ENCODE peak calls at places on chromosomes 2 and 18, in four cellular contexts. C is Peyer's patch; K is CD4-positive, CD25-positive, alpha-beta regulatory T cell; L is IMR-90. X is an unnamed sample. For H3K36me3 and H3K4me1, the result is how much of the 10 kb centered on the place peaks cover.

GRCh38 chr2:119647440-119648169 is 31.4 kb upstream of the TMEM177 start:
- DNase-seq in K (no peak), L (peak), C (peak), X (peak)

GRCh38 chr2:56015631-56016251 is 92.2 kb upstream of the EFEMP1 start:
- DNase-seq in L (no peak), K (no peak), C (no peak), X (no peak)

GRCh38 chr2:230564805-230565779 is 147.6 kb upstream of the CAB39 start:
- DNase-seq in K (no peak), L (peak), C (no peak), X (no peak)

GRCh38 chr18:76610933-76611749 is 116.1 kb upstream of the ZNF516 start:
- DNase-seq in C (no peak), K (no peak), L (peak), X (no peak)

GRCh38 chr2:26720322-26721166 is 28.0 kb downstream of the KCNK3 start:
- DNase-seq in K (no peak), L (peak), C (peak), X (peak)

GRCh38 chr2:207054521-207054920 is 111.2 kb downstream of the KLF7 start:
- DNase-seq in C (no peak), L (peak), K (no peak), X (no peak)

GRCh38 chr18:77197073-77197472 is 52.6 kb upstream of the GALR1 start:
- DNase-seq in L (no peak), K (no peak), C (no peak), X (no peak)

GRCh38 chr18:76376668-76377358 is 118.2 kb downstream of the ZNF516 start:
- DNase-seq in L (no peak), K (no peak), C (peak), X (no peak)

GRCh38 chr2:223952280-223952968 is 4.8 kb upstream of the MRPL44 start:
- DNase-seq in L (no peak), C (no peak), K (no peak), X (no peak)

GRCh38 chr2:54983345-54984235 is 66.7 kb downstream of the RTN4 start:
- DNase-seq in L (no peak), C (no peak), K (no peak), X (peak)

GRCh38 chr2:176164184-176164802 is 7.2 kb downstream of the HOXD3 start:
- DNase-seq in L (no peak), C (no peak), K (no peak), X (no peak)

GRCh38 chr18:2686349-2686968 is 30.9 kb downstream of the SMCHD1 start:
- DNase-seq in L (no peak), C (no peak), K (no peak), X (no peak)

GRCh38 chr2:176122266-176122632 is 270 bp upstream of the HOXD9 start:
- DNase-seq in L (no peak), C (no peak), K (no peak), X (no peak)

GRCh38 chr2:45353879-45354278 is 257.2 kb downstream of the SRBD1 start:
- DNase-seq in K (no peak), L (peak), C (no peak), X (no peak)

GRCh38 chr2:49255325-49256023 is 101.2 kb upstream of the FSHR start:
- DNase-seq in C (no peak), L (no peak), K (no peak), X (no peak)

GRCh38 chr2:101287303-101287702 is 21.2 kb downstream of the RNF149 start:
- DNase-seq in K (no peak), L (no peak), C (no peak), X (no peak)

GRCh38 chr2:62099523-62100175 is 96.3 kb upstream of the B3GNT2 start:
- DNase-seq in K (no peak), C (no peak), L (no peak), X (no peak)

GRCh38 chr2:137467246-137467862 is 496.9 kb upstream of the HNMT start:
- DNase-seq in K (no peak), L (no peak), C (peak), X (no peak)

GRCh38 chr2:219440388-219441256 is 6.0 kb downstream of the SPEG start:
- DNase-seq in L (peak), C (no peak), K (no peak), X (no peak)

GRCh38 chr2:230922951-230923717 is 1.9 kb downstream of the GPR55 start:
- DNase-seq in K (no peak), L (no peak), C (peak), X (no peak)

GRCh38 chr2:17628349-17629261 is 88.1 kb downstream of the VSNL1 start:
- DNase-seq in K (no peak), L (no peak), C (no peak), X (no peak)

GRCh38 chr2:233964581-233964980 is 47.4 kb downstream of the TRPM8 start:
- DNase-seq in C (no peak), K (no peak), L (no peak), X (no peak)

GRCh38 chr2:151315381-151315903 is 26.0 kb upstream of the NMI start:
- DNase-seq in K (no peak), C (no peak), L (peak), X (no peak)

GRCh38 chr18:36441872-36442271 is 144.4 kb downstream of the FHOD3 start:
- DNase-seq in C (no peak), K (no peak), L (peak), X (peak)

GRCh38 chr2:1499033-1499795 is 86.0 kb downstream of the TPO start:
- DNase-seq in L (no peak), K (no peak), C (no peak), X (no peak)

GRCh38 chr2:39141346-39142011 is 20.6 kb upstream of the SOS1 start:
- DNase-seq in K (no peak), L (no peak), C (no peak), X (peak)

GRCh38 chr2:207110310-207110709 is 55.4 kb downstream of the KLF7 start:
- DNase-seq in C (no peak), L (no peak), K (no peak), X (no peak)

GRCh38 chr18:11736656-11737055 is 47.6 kb downstream of the GNAL start:
- DNase-seq in L (peak), K (no peak), C (no peak), X (no peak)

GRCh38 chr2:17043173-17043572 is 377.5 kb upstream of the CYRIA start:
- DNase-seq in C (no peak), K (no peak), L (peak), X (no peak)

GRCh38 chr2:101179982-101180381 is 28.8 kb upstream of the TBC1D8 start:
- DNase-seq in K (no peak), C (no peak), L (no peak), X (no peak)

GRCh38 chr18:68478246-68478645 is 236.7 kb downstream of the TMX3 start:
- DNase-seq in K (no peak), L (no peak), C (no peak), X (no peak)

GRCh38 chr18:12597775-12598174 is 60.1 kb downstream of the SPIRE1 start:
- DNase-seq in C (no peak), K (no peak), L (peak), X (peak)

DNA sequence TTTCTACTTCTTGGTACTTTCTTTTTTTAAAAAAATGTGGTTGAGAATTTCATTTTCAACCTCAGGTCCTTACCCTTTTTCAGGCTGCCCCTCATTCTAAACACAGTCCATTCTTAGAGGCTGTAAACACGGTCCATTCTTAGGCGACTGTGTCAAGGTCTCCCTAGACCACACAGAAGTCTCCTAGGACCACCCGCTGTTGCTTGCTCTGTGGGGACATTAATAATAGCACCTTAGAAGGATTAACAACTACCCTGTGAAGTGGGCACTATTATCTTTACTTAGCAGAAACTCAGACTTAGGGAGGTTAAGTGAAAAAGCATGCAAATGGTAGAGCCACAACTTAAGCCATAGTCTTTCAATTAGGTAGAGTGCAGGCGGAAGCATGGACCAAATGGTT is 91.7 kb downstream of the RBMS1 start:
- DNase-seq in K (no peak), C (no peak), L (no peak), X (no peak)
- H3K4me3 ChIP-seq in K (no peak), C (no peak), L (no peak), X (no peak)

GRCh38 chr2:19982268-19982667 is 7.6 kb downstream of the WDR35 start:
- DNase-seq in K (no peak), C (no peak), L (peak), X (no peak)

GRCh38 chr2:19979932-19980331 is 10.0 kb downstream of the WDR35 start:
- DNase-seq in L (no peak), C (no peak), K (no peak), X (no peak)
- H3K36me3 ChIP-seq in L (under half), C (under half), K (under half), X (under half)

GRCh38 chr18:49698596-49699025 is 114.7 kb downstream of the ACAA2 start:
- DNase-seq in K (no peak), L (no peak), C (no peak), X (no peak)

GRCh38 chr18:49699303-49699702 is 114.0 kb downstream of the ACAA2 start:
- DNase-seq in L (no peak), C (no peak), K (no peak), X (no peak)

GRCh38 chr18:49694402-49694801 is 118.9 kb downstream of the ACAA2 start:
- DNase-seq in K (no peak), C (no peak), L (no peak), X (no peak)

GRCh38 chr18:49697757-49698595 is 115.4 kb downstream of the ACAA2 start:
- DNase-seq in C (no peak), L (peak), K (no peak), X (no peak)

DNA sequence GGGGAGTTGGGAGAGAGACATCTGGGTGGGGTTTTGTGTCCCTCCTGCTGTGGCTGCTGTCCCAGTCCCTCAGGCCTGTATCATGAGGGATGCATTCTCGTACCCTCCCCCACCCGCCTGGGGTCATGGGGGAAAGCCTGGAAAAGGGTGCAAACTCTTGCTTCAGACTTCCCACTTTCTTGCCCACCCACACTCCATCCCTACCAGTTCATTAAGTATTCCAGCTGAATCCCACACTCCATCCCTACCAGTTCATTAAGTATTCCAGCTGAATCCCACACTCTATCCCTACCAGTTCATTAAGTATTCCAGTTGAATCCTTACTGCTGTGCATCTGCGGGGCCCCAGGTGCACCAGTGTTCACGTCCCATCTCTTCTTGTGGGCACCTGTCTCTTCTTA is 116.3 kb downstream of the ACAA2 start:
- DNase-seq in K (no peak), L (no peak), C (no peak), X (no peak)
- H3K4me1 ChIP-seq in K (under half), L (under half), C (under half), X (under half)

GRCh38 chr18:14940738-14941137 is 192.8 kb downstream of the ANKRD30B start:
- DNase-seq in L (no peak), K (no peak), C (no peak), X (no peak)
- H3K4me3 ChIP-seq in L (no peak), K (no peak), C (no peak), X (no peak)

GRCh38 chr2:11617984-11618707 is 51.8 kb downstream of the NTSR2 start:
- DNase-seq in K (no peak), C (no peak), L (no peak), X (no peak)

GRCh38 chr2:11616097-11616687 is 53.8 kb downstream of the NTSR2 start:
- DNase-seq in K (no peak), L (no peak), C (no peak), X (no peak)

GRCh38 chr2:11616851-11617415 is 53.1 kb downstream of the NTSR2 start:
- DNase-seq in C (no peak), K (no peak), L (no peak), X (no peak)

GRCh38 chr2:11617527-11617926 is 52.5 kb downstream of the NTSR2 start:
- DNase-seq in L (no peak), K (no peak), C (no peak), X (no peak)

DNA sequence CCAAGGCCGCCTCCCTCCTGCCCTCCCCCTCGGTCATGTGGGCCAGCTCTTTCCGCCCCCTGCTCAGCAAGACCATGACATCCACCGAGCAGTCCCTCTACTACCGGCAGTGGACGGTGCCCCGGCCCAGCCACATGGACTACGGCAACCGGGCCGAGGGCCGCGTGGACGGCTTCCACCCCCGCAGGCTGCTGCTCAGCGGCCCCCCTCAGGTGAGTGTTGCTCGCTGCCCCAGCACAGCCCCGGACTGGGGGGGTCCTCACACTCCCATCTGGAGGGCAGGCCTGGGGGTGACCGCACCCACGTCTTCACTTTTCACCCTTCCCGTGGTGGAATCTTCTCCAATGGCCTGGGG is 51.3 kb downstream of the NTSR2 start:
- DNase-seq in C (no peak), K (no peak), L (no peak), X (no peak)
- H3K36me3 ChIP-seq in C (under half), K (under half), L (under half), X (under half)

GRCh38 chr18:49002881-49003280 is 52.1 kb upstream of the SMAD7 start:
- DNase-seq in K (no peak), L (no peak), C (no peak), X (no peak)

GRCh38 chr18:49002045-49002444 is 51.3 kb upstream of the SMAD7 start:
- DNase-seq in L (no peak), K (no peak), C (no peak), X (no peak)

GRCh38 chr18:49001111-49001510 is 50.3 kb upstream of the SMAD7 start:
- DNase-seq in L (no peak), K (no peak), C (no peak), X (no peak)

GRCh38 chr18:48999569-48999968 is 48.8 kb upstream of the SMAD7 start:
- DNase-seq in C (no peak), L (no peak), K (no peak), X (no peak)

GRCh38 chr18:49001587-49001986 is 50.8 kb upstream of the SMAD7 start:
- DNase-seq in C (no peak), K (no peak), L (no peak), X (no peak)
- H3K4me1 ChIP-seq in C (under half), K (under half), L (under half), X (under half)

DNA sequence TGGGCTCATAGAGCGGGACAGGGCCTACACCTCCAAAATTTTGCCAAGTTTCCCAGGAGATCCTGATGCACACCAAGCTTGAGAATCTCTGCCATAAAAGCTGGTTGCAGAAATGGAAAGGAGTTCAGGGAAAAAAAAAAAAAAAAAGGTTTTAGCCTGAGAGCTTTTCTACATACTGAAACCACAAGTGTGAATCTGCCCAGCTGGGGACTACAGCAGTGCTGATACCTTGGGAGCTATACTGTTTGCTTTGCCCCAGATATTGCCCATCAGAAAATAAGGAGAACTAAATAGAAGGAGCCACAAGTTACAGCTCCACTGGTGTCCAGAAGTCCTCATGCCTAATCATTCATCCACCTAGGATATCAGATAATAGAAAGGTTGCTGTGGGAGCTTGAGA is 38.4 kb upstream of the NCKAP5 start:
- DNase-seq in K (no peak), C (no peak), L (no peak), X (no peak)
- H3K4me3 ChIP-seq in K (no peak), C (no peak), L (no peak), X (no peak)

DNA sequence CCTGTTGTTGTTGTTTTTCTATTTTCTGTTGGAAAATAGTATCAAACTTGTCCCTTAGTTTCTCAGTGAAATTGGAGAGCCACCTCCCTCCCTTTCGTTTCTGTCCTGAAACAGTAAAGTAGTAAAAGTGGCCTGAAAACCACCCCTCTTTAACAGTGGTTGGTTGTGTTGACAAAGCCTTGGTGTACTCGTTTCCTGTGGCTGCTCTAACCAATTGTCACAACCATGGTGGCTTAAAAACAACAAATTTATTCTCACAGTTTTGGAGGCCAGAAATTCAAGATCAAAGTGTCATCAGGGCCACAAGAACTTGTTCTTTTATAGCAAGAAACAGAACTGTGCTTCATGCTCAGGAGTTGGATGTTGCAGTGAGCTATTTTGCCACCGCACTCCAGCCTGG is 4.0 kb upstream of the DYSF start:
- DNase-seq in L (no peak), K (no peak), C (no peak), X (no peak)
- H3K36me3 ChIP-seq in L (under half), K (under half), C (under half), X (under half)

X was measured in PC-9.